ENCODE peak calls at places on chromosomes 1 and 21, in eight cellular contexts. X, V, Z, H, M, S, W and L are unnamed samples.
A peak's percentile ranks its signal among the peaks of the same experiment; 100 is the strongest.

GRCh38 chr1:25210728-25211127 is 21.6 kb downstream of the SYF2 start:
- DNase-seq in M (no peak), W (peak; percentile 8), Z (no peak), V (no peak), H (no peak), X (no peak), S (no peak), L (no peak)

GRCh38 chr1:33365560-33365997 is 44.7 kb upstream of the A3GALT2 start:
- DNase-seq in M (peak; percentile 59), S (no peak), X (no peak), W (no peak), V (no peak), H (peak; percentile 82), Z (no peak), L (no peak)

GRCh38 chr1:44114098-44114497 is 4.5 kb upstream of the KLF17 start:
- DNase-seq in S (no peak), Z (no peak), X (no peak), V (no peak), H (no peak), M (no peak), W (no peak), L (no peak)

GRCh38 chr1:43376723-43377235 is 9.0 kb upstream of the ELOVL1 start:
- DNase-seq in M (no peak), X (no peak), W (no peak), S (no peak), V (no peak), Z (no peak), H (no peak), L (no peak)

GRCh38 chr1:75134939-75135828 is 996 bp downstream of the LHX8 start:
- DNase-seq in V (peak; percentile 60), S (no peak), H (no peak), M (no peak), W (no peak), Z (peak; percentile 79), X (no peak), L (no peak)

GRCh38 chr1:30014031-30014430 is 709.4 kb downstream of the MATN1 start:
- DNase-seq in X (peak; percentile 5), M (no peak), Z (no peak), H (no peak), S (no peak), W (no peak), V (no peak), L (no peak)

GRCh38 chr21:15144026-15144425 is 79.2 kb upstream of the NRIP1 start:
- DNase-seq in V (no peak), H (no peak), M (no peak), X (no peak), W (no peak), S (no peak), Z (no peak), L (no peak)

GRCh38 chr21:32807717-32808380 is 36.3 kb upstream of the PAXBP1 start:
- DNase-seq in W (no peak), Z (no peak), X (peak; percentile 37), M (no peak), V (no peak), H (no peak), S (no peak), L (no peak)

GRCh38 chr1:76802094-76802493 is 65.2 kb upstream of the ST6GALNAC5 start:
- DNase-seq in X (no peak), V (no peak), S (no peak), W (no peak), Z (no peak), M (no peak), H (no peak), L (no peak)

GRCh38 chr1:41751804-41752513 is 166.8 kb downstream of the HIVEP3 start:
- DNase-seq in S (peak; percentile 51), H (no peak), Z (no peak), X (no peak), V (peak; percentile 40), M (no peak), W (no peak), L (no peak)

GRCh38 chr1:43463461-43463860 is 9.7 kb upstream of the HYI start:
- DNase-seq in W (no peak), M (no peak), V (no peak), S (no peak), Z (no peak), X (no peak), H (no peak), L (no peak)

GRCh38 chr1:209445576-209445975 is 137.9 kb upstream of the CAMK1G start:
- DNase-seq in V (no peak), S (no peak), W (no peak), X (no peak), M (no peak), Z (no peak), H (no peak), L (no peak)

GRCh38 chr1:1899266-1899966 is 8.5 kb upstream of the GNB1 start:
- DNase-seq in W (no peak), H (peak; percentile 35), Z (no peak), X (no peak), V (no peak), S (peak; percentile 29), M (no peak), L (no peak)

GRCh38 chr1:63955746-63956145 is 181.9 kb downstream of the ROR1 start:
- DNase-seq in Z (no peak), V (no peak), M (no peak), W (no peak), X (no peak), H (no peak), S (no peak), L (no peak)

GRCh38 chr1:236377832-236378535 is 16.1 kb upstream of the EDARADD start:
- DNase-seq in W (no peak), M (no peak), S (no peak), V (no peak), H (no peak), X (no peak), Z (no peak), L (no peak)

GRCh38 chr21:20739421-20739820 is 258.8 kb upstream of the NCAM2 start:
- DNase-seq in M (no peak), Z (peak; percentile 72), V (peak; percentile 13), W (no peak), H (no peak), S (peak; percentile 18), X (no peak), L (no peak)
- TF ChIP-seq CTCF in M (peak; percentile 23), Z (peak; percentile 67), V (peak; percentile 30), W (no peak), H (no peak), S (no peak), X (no peak), L (no peak)

DNA sequence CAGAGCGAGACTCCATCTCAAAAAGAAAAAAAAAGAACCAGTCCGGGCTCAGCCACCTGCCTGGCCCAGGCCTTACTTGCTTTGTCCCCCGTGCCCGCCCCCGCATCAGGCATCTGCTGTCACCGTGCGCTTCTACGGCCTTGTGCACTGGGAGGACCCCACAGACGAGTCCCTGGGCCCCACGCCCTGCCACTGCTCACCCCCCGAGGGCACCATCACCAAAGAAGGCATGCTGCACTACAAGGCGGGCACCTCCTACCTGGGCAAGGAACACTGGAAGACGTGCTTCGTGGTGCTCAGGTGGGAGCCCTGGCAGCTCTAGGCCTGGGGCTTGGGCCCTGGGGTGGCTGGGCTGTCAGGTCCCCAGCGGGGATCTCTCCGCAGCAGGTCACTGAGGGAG is 5.6 kb upstream of the SLC25A34 start:
- DNase-seq in V (no peak), Z (no peak), M (no peak), S (no peak), X (no peak), H (peak; percentile 49), W (no peak), L (no peak)
- H3K27ac ChIP-seq in V (no peak overlapping the region), Z (no peak overlapping the region), M (no peak overlapping the region), S (no peak overlapping the region), X (no peak overlapping the region), H (no peak overlapping the region), W (no peak overlapping the region), L (no peak overlapping the region)

DNA sequence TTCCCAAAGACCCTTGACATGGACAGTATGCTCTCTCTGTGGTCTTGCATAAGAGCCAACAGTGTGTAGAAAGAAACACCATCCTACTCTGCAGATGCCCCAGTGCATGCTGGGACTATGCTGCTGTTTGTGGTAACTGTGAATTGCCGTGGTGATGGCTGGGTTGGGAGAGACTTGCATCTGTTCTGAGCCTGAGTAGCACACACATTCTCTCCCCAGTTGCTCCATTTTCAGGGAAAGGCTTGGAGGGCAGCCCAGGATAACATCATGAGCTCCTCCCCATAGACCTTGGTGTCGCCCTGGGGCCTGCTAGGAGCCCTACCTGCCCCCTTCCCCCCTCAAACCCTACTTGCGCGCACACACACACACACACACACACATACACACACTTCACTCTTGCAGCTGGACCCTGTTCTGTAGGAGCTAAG is 120.9 kb upstream of the IPO9 start:
- DNase-seq in S (no peak), W (no peak), V (peak; percentile 33), M (no peak), Z (no peak), X (no peak), H (no peak), L (peak; percentile 65)
- H3K4me3 ChIP-seq in S (no peak overlapping the region), W (no peak overlapping the region), V (no peak overlapping the region), M (no peak overlapping the region), Z (no peak overlapping the region), X (no peak overlapping the region), H (no peak overlapping the region), L (no peak overlapping the region)

DNA sequence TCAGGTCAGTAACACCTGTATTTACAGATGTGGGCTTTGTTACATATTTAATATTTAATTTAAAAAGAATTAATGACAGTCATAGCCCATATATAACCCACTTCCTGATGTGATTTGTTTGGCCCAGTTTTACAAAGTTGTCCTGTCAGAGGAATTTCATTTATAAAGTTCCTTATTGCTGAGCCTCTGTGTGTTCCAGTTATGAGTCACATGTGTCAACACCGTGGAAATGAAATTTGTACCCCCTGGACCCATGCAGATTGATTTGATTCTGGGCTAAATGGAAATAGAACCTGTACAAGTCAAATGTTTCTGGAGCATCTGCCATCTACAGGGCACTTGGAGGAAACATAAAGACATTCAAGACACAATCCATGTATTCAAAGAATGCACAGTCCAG is 149.2 kb downstream of the CACNA1E start:
- DNase-seq in S (no peak), W (no peak), H (no peak), M (no peak), X (peak; percentile 49), V (no peak), Z (no peak), L (no peak)
- TF ChIP-seq CTCF in S (no peak), W (no peak), H (no peak), M (no peak), X (no peak), V (no peak), Z (no peak), L (no peak)

GRCh38 chr1:23202263-23202749 is 15.0 kb downstream of the HTR1D start:
- DNase-seq in X (no peak), M (no peak), Z (no peak), H (no peak), W (no peak), V (peak; percentile 40), S (no peak), L (no peak)
- H3K27ac ChIP-seq in X (no peak overlapping the region), M (peak overlapping the region; percentile 63), Z (no peak overlapping the region), H (no peak overlapping the region), W (no peak overlapping the region), V (no peak overlapping the region), S (no peak overlapping the region), L (peak overlapping the region; percentile 31)